ENCODE peak calls at places on chromosomes 16 and 17, in four cellular contexts. One of them, this sample, is unnamed.

GRCh38 chr17:44786551-44787081 is 27.8 kb downstream of the ADAM11 start:
- DNase-seq in left colon: no peak
- DNase-seq in endothelial cell: no peak
- DNase-seq in M059J: no peak
- DNase-seq in this sample: peak; percentile 52

GRCh38 chr16:7513429-7513828 is 180.8 kb downstream of the RBFOX1 start:
- DNase-seq in left colon: no peak
- DNase-seq in endothelial cell: no peak
- DNase-seq in M059J: peak; percentile 8
- DNase-seq in this sample: no peak

GRCh38 chr16:87335968-87336849 is 19.0 kb upstream of the C16orf95 start:
- DNase-seq in left colon: no peak
- DNase-seq in endothelial cell: no peak
- DNase-seq in M059J: no peak
- DNase-seq in this sample: no peak

GRCh38 chr17:58270476-58271290 is 10.1 kb downstream of the MPO start:
- DNase-seq in left colon: no peak
- DNase-seq in endothelial cell: no peak
- DNase-seq in M059J: no peak
- DNase-seq in this sample: no peak

GRCh38 chr17:55661359-55661758 is 61.3 kb downstream of the TMEM100 start:
- DNase-seq in left colon: no peak
- DNase-seq in endothelial cell: no peak
- DNase-seq in M059J: no peak
- DNase-seq in this sample: no peak

GRCh38 chr17:39981207-39982068 is 831 bp downstream of the PSMD3 start:
- DNase-seq in left colon: no peak
- DNase-seq in endothelial cell: peak; percentile 29
- DNase-seq in M059J: peak; percentile 5
- DNase-seq in this sample: no peak

GRCh38 chr16:69485816-69486215 is 61.4 kb downstream of the CYB5B start:
- DNase-seq in left colon: no peak
- DNase-seq in endothelial cell: no peak
- DNase-seq in M059J: no peak
- DNase-seq in this sample: no peak

GRCh38 chr16:20901441-20902112 is 1.0 kb downstream of the LYRM1 start:
- DNase-seq in left colon: peak; percentile 63
- DNase-seq in endothelial cell: peak; percentile 39
- DNase-seq in M059J: peak; percentile 50
- DNase-seq in this sample: peak; percentile 67

GRCh38 chr16:81650982-81651562 is 128.0 kb upstream of the PLCG2 start:
- DNase-seq in left colon: peak; percentile 59
- DNase-seq in endothelial cell: no peak
- DNase-seq in M059J: no peak
- DNase-seq in this sample: no peak

GRCh38 chr17:59175076-59175475 is 19.5 kb downstream of the PRR11 start:
- DNase-seq in left colon: no peak
- DNase-seq in endothelial cell: no peak
- DNase-seq in M059J: no peak
- DNase-seq in this sample: no peak

GRCh38 chr17:33966410-33967063 is 288.5 kb upstream of the CCL2 start:
- DNase-seq in left colon: no peak
- DNase-seq in endothelial cell: no peak
- DNase-seq in M059J: no peak
- DNase-seq in this sample: no peak

GRCh38 chr17:79750650-79751545 is 20.2 kb downstream of the ENPP7 start:
- DNase-seq in left colon: no peak
- DNase-seq in endothelial cell: no peak
- DNase-seq in M059J: no peak
- DNase-seq in this sample: no peak

This sample was measured in pancreas.